ENCODE peak calls at places on chromosomes 16 and 17, in four cellular contexts. One of them, this sample, is unnamed.

GRCh38 chr16:595942-596735 is 6.3 kb downstream of the RAB40C start:
- DNase-seq in PC-3: peak
- DNase-seq in frontal cortex: no peak
- DNase-seq in NCI-H1694 treated with DMSO at 0.1 percent for 48 hours: no peak
- DNase-seq in this sample: no peak

GRCh38 chr16:88014201-88014781 is 63.1 kb downstream of the BANP start:
- DNase-seq in frontal cortex: no peak
- DNase-seq in PC-3: peak
- DNase-seq in NCI-H1694 treated with DMSO at 0.1 percent for 48 hours: no peak
- DNase-seq in this sample: no peak

GRCh38 chr17:29592850-29593545 is at the start of gene ANKRD13B:
- DNase-seq in PC-3: no peak
- DNase-seq in frontal cortex: peak
- DNase-seq in NCI-H1694 treated with DMSO at 0.1 percent for 48 hours: peak
- DNase-seq in this sample: peak

GRCh38 chr17:29710891-29711418 is 88.2 kb upstream of the CORO6 start:
- DNase-seq in frontal cortex: no peak
- DNase-seq in PC-3: peak
- DNase-seq in NCI-H1694 treated with DMSO at 0.1 percent for 48 hours: no peak
- DNase-seq in this sample: no peak

GRCh38 chr17:16512011-16512410 is 20.0 kb upstream of the LRRC75A start:
- DNase-seq in NCI-H1694 treated with DMSO at 0.1 percent for 48 hours: no peak
- DNase-seq in frontal cortex: no peak
- DNase-seq in PC-3: no peak
- DNase-seq in this sample: no peak

GRCh38 chr16:46817961-46818360 is 13.0 kb downstream of the C16orf87 start:
- DNase-seq in frontal cortex: no peak
- DNase-seq in NCI-H1694 treated with DMSO at 0.1 percent for 48 hours: no peak
- DNase-seq in PC-3: no peak
- DNase-seq in this sample: no peak

GRCh38 chr17:64747938-64748540 is 85.9 kb upstream of the SMURF2 start:
- DNase-seq in PC-3: no peak
- DNase-seq in NCI-H1694 treated with DMSO at 0.1 percent for 48 hours: no peak
- DNase-seq in frontal cortex: no peak
- DNase-seq in this sample: no peak

GRCh38 chr17:76404256-76404655 is 19.8 kb downstream of the SPHK1 start:
- DNase-seq in frontal cortex: no peak
- DNase-seq in NCI-H1694 treated with DMSO at 0.1 percent for 48 hours: no peak
- DNase-seq in PC-3: no peak
- DNase-seq in this sample: peak

GRCh38 chr17:46159686-46160085 is 33.5 kb downstream of the KANSL1 start:
- DNase-seq in NCI-H1694 treated with DMSO at 0.1 percent for 48 hours: no peak
- DNase-seq in PC-3: no peak
- DNase-seq in frontal cortex: no peak
- DNase-seq in this sample: no peak

GRCh38 chr16:86455609-86456008 is 54.7 kb upstream of the FOXF1 start:
- DNase-seq in NCI-H1694 treated with DMSO at 0.1 percent for 48 hours: no peak
- DNase-seq in frontal cortex: no peak
- DNase-seq in PC-3: no peak
- DNase-seq in this sample: no peak

GRCh38 chr16:24580665-24581064 is 41.3 kb downstream of the RBBP6 start:
- DNase-seq in NCI-H1694 treated with DMSO at 0.1 percent for 48 hours: peak
- DNase-seq in frontal cortex: peak
- DNase-seq in PC-3: peak
- DNase-seq in this sample: peak

GRCh38 chr16:81723098-81723723 is 55.9 kb upstream of the PLCG2 start:
- DNase-seq in NCI-H1694 treated with DMSO at 0.1 percent for 48 hours: peak
- DNase-seq in frontal cortex: peak
- DNase-seq in PC-3: peak
- DNase-seq in this sample: peak

GRCh38 chr16:77775911-77776909 is 12.2 kb upstream of the VAT1L start:
- DNase-seq in NCI-H1694 treated with DMSO at 0.1 percent for 48 hours: no peak
- DNase-seq in frontal cortex: no peak
- DNase-seq in PC-3: no peak
- DNase-seq in this sample: no peak

GRCh38 chr16:59964232-59964924 is 1230.3 kb upstream of the GOT2 start:
- DNase-seq in frontal cortex: no peak
- DNase-seq in NCI-H1694 treated with DMSO at 0.1 percent for 48 hours: no peak
- DNase-seq in PC-3: no peak
- DNase-seq in this sample: no peak

GRCh38 chr16:51872536-51872935 is 674.4 kb downstream of the TOX3 start:
- DNase-seq in PC-3: no peak
- DNase-seq in NCI-H1694 treated with DMSO at 0.1 percent for 48 hours: no peak
- DNase-seq in frontal cortex: no peak
- DNase-seq in this sample: no peak

GRCh38 chr16:12874135-12874534 is 27.3 kb upstream of the SHISA9 start:
- DNase-seq in NCI-H1694 treated with DMSO at 0.1 percent for 48 hours: no peak
- DNase-seq in frontal cortex: no peak
- DNase-seq in PC-3: peak
- DNase-seq in this sample: no peak

GRCh38 chr17:67779098-67779672 is 46.1 kb upstream of the BPTF start:
- DNase-seq in frontal cortex: no peak
- DNase-seq in NCI-H1694 treated with DMSO at 0.1 percent for 48 hours: peak
- DNase-seq in PC-3: peak
- DNase-seq in this sample: peak

GRCh38 chr16:72819345-72819744 is 228.6 kb downstream of the ZFHX3 start:
- DNase-seq in frontal cortex: no peak
- DNase-seq in NCI-H1694 treated with DMSO at 0.1 percent for 48 hours: no peak
- DNase-seq in PC-3: peak
- DNase-seq in this sample: no peak

GRCh38 chr17:4074831-4075495 is 67.9 kb downstream of the ZZEF1 start:
- DNase-seq in PC-3: peak
- DNase-seq in NCI-H1694 treated with DMSO at 0.1 percent for 48 hours: peak
- DNase-seq in frontal cortex: peak
- DNase-seq in this sample: peak

GRCh38 chr17:47207143-47208067 is 1.7 kb upstream of the MYL4 start:
- DNase-seq in PC-3: no peak
- DNase-seq in frontal cortex: no peak
- DNase-seq in NCI-H1694 treated with DMSO at 0.1 percent for 48 hours: no peak
- DNase-seq in this sample: no peak

GRCh38 chr17:69578385-69578936 is 164.0 kb downstream of the MAP2K6 start:
- DNase-seq in PC-3: no peak
- DNase-seq in NCI-H1694 treated with DMSO at 0.1 percent for 48 hours: no peak
- DNase-seq in frontal cortex: no peak
- DNase-seq in this sample: no peak

GRCh38 chr16:31487720-31488629 is 5.1 kb downstream of the SLC5A2 start:
- DNase-seq in PC-3: peak
- DNase-seq in frontal cortex: peak
- DNase-seq in NCI-H1694 treated with DMSO at 0.1 percent for 48 hours: peak
- DNase-seq in this sample: no peak

GRCh38 chr16:68247932-68248331 is 2.8 kb downstream of the PLA2G15 start:
- DNase-seq in PC-3: no peak
- DNase-seq in NCI-H1694 treated with DMSO at 0.1 percent for 48 hours: no peak
- DNase-seq in frontal cortex: no peak
- DNase-seq in this sample: no peak

GRCh38 chr16:53866520-53866919 is 162.6 kb downstream of the FTO start:
- DNase-seq in NCI-H1694 treated with DMSO at 0.1 percent for 48 hours: no peak
- DNase-seq in PC-3: no peak
- DNase-seq in frontal cortex: no peak
- DNase-seq in this sample: no peak

GRCh38 chr17:2701996-2702741 is 9.4 kb downstream of the CLUH start:
- DNase-seq in NCI-H1694 treated with DMSO at 0.1 percent for 48 hours: no peak
- DNase-seq in PC-3: no peak
- DNase-seq in frontal cortex: peak
- DNase-seq in this sample: no peak